ENCODE peak calls at places on chromosome 17, in six cellular contexts. S is foreskin fibroblast; Q is CD4-positive, alpha-beta memory T cell; T is CD8-positive, alpha-beta T cell; E is ovary; K is A549. F is an unnamed sample.
A peak's percentile ranks its signal among the peaks of the same experiment; 100 is the strongest.

GRCh38 chr17:62652251-62653001 is 25.0 kb downstream of the MRC2 start:
- DNase-seq in E (peak; percentile 67), T (peak; percentile 19), Q (no peak), S (peak; percentile 75), K (no peak), F (peak; percentile 61)

GRCh38 chr17:78675316-78675616 is 98.1 kb upstream of the DNAH17 start:
- DNase-seq in T (no peak), K (no peak), Q (no peak), E (no peak), S (no peak), F (no peak)

GRCh38 chr17:18185832-18186231 is 2.2 kb downstream of the ALKBH5 start:
- DNase-seq in S (no peak), K (no peak), E (no peak), Q (no peak), T (no peak), F (peak; percentile 70)

GRCh38 chr17:59561042-59561441 is 4.4 kb upstream of the DHX40 start:
- DNase-seq in E (no peak), S (peak; percentile 10), T (no peak), Q (no peak), K (peak; percentile 50), F (peak; percentile 28)

GRCh38 chr17:1643293-1643998 is 2.1 kb downstream of the SCARF1 start:
- DNase-seq in T (peak; percentile 42), Q (peak; percentile 74), K (peak; percentile 49), S (no peak), E (peak; percentile 56), F (peak; percentile 71)

GRCh38 chr17:7213895-7214299 is 5.7 kb downstream of the DLG4 start:
- DNase-seq in K (peak; percentile 96), Q (no peak), S (no peak), T (no peak), E (no peak), F (peak; percentile 81)

GRCh38 chr17:38877130-38877851 is 7.4 kb downstream of the LASP1 start:
- DNase-seq in S (no peak), Q (no peak), T (no peak), E (no peak), K (no peak), F (peak; percentile 52)

GRCh38 chr17:73564856-73565255 is 79.4 kb downstream of the SDK2 start:
- DNase-seq in T (no peak), E (no peak), Q (no peak), S (no peak), K (no peak), F (no peak)

GRCh38 chr17:11948791-11949190 is 48.5 kb downstream of the ZNF18 start:
- DNase-seq in T (no peak), K (peak; percentile 22), S (peak; percentile 16), E (peak; percentile 50), Q (no peak), F (no peak)

GRCh38 chr17:39357978-39358377 is 43.4 kb downstream of the FBXL20 start:
- DNase-seq in T (no peak), K (peak; percentile 23), S (no peak), E (no peak), Q (no peak), F (no peak)

GRCh38 chr17:36951390-36951789 is 2.6 kb downstream of the AATF start:
- DNase-seq in K (no peak), T (no peak), S (no peak), E (no peak), Q (no peak), F (no peak)
- H3K4me3 ChIP-seq in K (no peak overlapping the region), T (no peak overlapping the region), S (no peak overlapping the region), E (no peak overlapping the region), Q (no peak overlapping the region), F (no peak overlapping the region)

DNA sequence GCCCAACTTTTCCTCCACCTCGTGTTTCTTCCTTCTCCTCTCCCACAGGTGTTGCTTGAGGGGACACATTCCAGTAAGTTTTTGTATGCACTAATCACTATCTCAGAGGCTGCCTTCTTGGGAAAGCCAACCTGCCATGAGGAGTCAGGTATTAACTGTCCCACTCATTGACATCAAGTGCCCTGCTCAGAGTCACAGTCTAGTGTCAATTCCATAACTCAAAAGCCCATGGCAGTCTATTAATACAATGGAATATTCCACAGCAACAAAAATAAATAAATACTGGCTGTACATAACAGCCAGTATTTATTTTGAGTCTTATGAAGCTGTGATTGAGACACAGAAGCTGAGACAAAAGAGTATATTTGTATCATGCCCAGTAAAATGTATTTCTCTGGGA is 26.1 kb upstream of the KIF2B start:
- DNase-seq in E (no peak), S (no peak), T (no peak), K (no peak), Q (no peak), F (no peak)
- H3K4me3 ChIP-seq in E (no peak overlapping the region), S (no peak overlapping the region), T (no peak overlapping the region), K (no peak overlapping the region), Q (no peak overlapping the region), F (no peak overlapping the region)

GRCh38 chr17:48441231-48441711 is 11.3 kb upstream of the SKAP1 start:
- DNase-seq in K (no peak), S (no peak), Q (peak; percentile 88), T (no peak), E (no peak), F (peak; percentile 88)
- H3K4me3 ChIP-seq in K (no peak overlapping the region), S (no peak overlapping the region), Q (peak overlapping the region; percentile 8), T (peak overlapping the region; percentile 32), E (no peak overlapping the region), F (peak overlapping the region; percentile 7)

DNA sequence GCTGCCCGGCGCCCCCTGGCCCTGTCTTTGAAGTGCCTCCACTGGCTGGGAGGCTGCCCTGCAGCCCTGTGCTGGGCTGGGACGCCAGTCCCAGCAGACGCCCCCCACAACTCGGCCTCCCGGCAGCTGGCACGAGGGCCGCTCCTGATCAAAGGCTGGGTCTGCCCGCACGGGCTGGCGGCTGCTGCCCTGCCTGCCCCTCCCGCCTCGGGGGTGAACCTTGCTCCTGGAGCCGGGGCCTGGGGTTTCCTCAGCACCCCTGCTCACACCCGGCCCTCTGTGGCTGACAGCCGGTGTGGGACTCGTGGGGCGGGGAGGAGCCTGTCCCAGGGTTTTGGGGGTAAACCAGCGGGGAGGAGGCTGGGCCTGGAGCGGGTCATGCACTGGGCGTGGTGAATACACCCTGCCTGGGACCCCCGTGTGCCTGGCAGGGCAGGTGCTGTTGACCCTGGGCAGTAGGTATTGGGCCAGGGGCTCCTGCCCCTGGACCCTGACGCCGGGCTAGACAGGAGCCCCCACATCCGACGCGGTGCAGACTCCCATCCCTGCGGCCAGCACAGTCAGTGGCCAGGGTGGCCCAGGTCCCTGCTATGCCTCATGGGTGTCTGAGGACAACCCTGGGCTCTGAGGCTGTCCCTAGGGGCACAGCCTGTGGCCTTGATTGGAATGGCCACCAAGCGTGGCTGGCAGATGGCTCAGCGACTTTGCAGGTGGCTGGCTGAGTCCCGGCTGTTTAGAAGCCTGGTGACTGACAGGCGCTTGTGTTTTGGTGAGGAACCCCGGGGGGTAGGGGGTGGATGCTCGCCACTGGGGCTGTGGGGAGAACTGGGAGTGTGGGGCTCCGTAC is 21.7 kb downstream of the CENPX start:
- DNase-seq in T (no peak), E (no peak), S (no peak), Q (no peak), K (no peak), F (no peak)
- H3K4me3 ChIP-seq in T (no peak overlapping the region), E (no peak overlapping the region), S (no peak overlapping the region), Q (no peak overlapping the region), K (no peak overlapping the region), F (no peak overlapping the region)

DNA sequence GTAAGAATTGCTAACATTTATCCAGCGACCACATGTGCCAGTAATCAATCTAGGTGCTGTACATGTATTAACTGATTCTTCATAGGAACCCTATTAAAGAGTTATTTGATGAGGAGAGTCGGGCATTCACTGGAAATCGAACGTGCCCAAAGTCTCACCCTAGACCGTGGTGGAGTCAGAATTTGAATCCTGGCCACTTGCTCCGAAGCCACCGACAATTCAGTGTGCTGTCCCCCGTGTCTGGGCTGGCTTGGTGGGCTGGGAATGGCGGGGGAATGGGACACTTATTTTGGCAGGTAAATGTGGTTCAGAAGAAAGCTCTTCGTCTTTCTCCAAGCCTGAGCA is 707 bp upstream of the KSR1 start:
- DNase-seq in Q (no peak), T (no peak), K (no peak), E (no peak), S (no peak), F (no peak)
- H3K4me3 ChIP-seq in Q (no peak overlapping the region), T (peak overlapping the region; percentile 89), K (peak overlapping the region; percentile 73), E (peak overlapping the region; percentile 85), S (peak overlapping the region; percentile 69), F (peak overlapping the region; percentile 94)

DNA sequence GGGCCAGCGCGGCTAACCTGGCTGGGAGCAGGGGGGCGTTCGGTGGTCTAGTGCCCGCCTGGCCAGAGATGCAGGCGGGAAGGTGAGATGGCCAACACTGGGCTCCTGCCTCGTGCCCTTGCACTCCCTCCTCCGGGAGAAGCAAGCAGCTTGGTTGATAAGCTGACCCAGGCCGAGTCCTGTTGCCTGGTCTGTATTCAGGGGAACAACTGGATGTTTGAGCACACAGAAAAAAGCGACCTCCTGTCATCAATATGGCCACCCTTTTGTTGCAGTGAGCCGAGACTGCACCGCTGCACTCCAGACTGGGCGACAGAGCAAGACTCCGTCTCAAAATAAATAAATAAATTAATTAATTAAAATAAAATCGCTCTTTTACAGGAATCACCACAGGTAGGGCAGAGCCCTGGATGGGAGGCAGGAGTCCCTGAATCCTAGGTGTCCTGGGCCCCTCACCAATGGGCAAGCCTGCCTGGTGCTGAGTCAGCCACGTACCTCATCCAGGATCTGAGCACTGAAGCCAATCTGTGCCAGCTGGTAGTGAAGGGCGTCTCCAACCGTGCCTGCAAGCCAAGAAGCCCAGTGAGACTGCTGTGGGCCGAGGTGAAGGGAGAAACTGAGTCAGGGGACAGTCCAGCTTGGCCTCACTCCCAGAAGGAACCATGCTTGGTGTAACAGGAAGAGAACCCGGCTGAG is 31.8 kb downstream of the HASPIN start:
- DNase-seq in K (no peak), T (no peak), S (no peak), Q (no peak), E (no peak), F (no peak)
- H3K4me3 ChIP-seq in K (peak overlapping the region; percentile 36), T (peak overlapping the region; percentile 53), S (no peak overlapping the region), Q (no peak overlapping the region), E (no peak overlapping the region), F (no peak overlapping the region)

DNA sequence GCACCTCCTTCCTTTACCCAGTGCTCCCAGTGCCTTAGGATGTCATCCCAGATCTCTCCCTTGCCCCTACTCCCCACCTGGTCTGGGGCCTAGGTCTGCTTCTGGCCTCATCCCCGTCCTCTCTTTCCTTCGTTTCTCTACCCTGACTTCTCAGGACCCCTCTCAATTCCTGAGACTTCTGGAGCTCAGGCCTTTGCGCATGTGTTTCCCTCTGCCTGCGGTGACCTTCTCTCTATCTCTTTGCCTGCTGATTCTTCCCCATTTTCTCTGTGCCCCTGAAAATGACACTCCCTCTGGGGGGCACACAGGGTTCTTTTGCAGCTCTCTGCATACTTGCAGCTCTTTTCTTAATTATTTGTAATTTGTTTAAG is 13.5 kb downstream of the ADORA2B start:
- DNase-seq in K (no peak), E (no peak), Q (no peak), T (no peak), S (no peak), F (no peak)
- H3K4me3 ChIP-seq in K (no peak overlapping the region), E (no peak overlapping the region), Q (no peak overlapping the region), T (no peak overlapping the region), S (no peak overlapping the region), F (no peak overlapping the region)

DNA sequence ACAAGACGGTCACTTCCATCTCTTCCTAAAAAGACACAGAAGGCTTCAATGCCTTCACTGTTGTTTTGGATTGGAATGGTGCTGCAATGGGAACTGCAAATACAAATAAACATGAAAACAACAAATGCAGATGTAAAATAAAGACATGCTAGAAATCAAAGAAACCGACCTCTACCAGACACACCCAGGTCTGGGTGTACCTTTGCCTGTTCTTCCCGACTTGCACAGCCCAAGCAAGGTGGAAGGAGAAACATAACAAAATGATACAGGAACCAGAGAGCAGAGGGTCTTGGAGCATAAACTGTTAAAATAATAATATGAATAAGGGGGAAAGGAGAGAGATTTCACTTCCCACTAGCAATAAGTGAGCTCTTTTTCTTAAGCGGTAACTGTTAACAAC is 17.3 kb downstream of the RFFL start:
- DNase-seq in E (no peak), T (no peak), Q (no peak), S (no peak), K (no peak), F (no peak)
- H3K4me3 ChIP-seq in E (no peak overlapping the region), T (peak overlapping the region; percentile 33), Q (peak overlapping the region; percentile 26), S (no peak overlapping the region), K (no peak overlapping the region), F (peak overlapping the region; percentile 47)